ENCODE peak calls at places on chromosomes 3 and 15, in six cellular contexts. One of them, this sample, is unnamed.

GRCh38 chr3:8239718-8240698 is 261.6 kb upstream of the LMCD1 start:
- DNase-seq in body of pancreas: peak; percentile 28
- DNase-seq in heart right ventricle: no peak
- DNase-seq in upper lobe of right lung: no peak
- DNase-seq in breast epithelium: no peak
- DNase-seq in tibial artery: no peak
- DNase-seq in this sample: peak; percentile 19

GRCh38 chr15:58864602-58865419 is 68.7 kb downstream of the SLTM start:
- DNase-seq in body of pancreas: peak; percentile 59
- DNase-seq in heart right ventricle: peak; percentile 60
- DNase-seq in upper lobe of right lung: peak; percentile 65
- DNase-seq in breast epithelium: no peak
- DNase-seq in tibial artery: no peak
- DNase-seq in this sample: no peak

GRCh38 chr3:12940854-12941253 is 99.5 kb upstream of the RPL32 start:
- DNase-seq in body of pancreas: no peak
- DNase-seq in heart right ventricle: no peak
- DNase-seq in upper lobe of right lung: no peak
- DNase-seq in breast epithelium: no peak
- DNase-seq in tibial artery: no peak
- DNase-seq in this sample: no peak

GRCh38 chr3:116057403-116058006 is 387.8 kb downstream of the LSAMP start:
- DNase-seq in body of pancreas: no peak
- DNase-seq in heart right ventricle: no peak
- DNase-seq in upper lobe of right lung: no peak
- DNase-seq in breast epithelium: no peak
- DNase-seq in tibial artery: no peak
- DNase-seq in this sample: no peak

GRCh38 chr15:60844431-60845174 is 365.7 kb upstream of the ICE2 start:
- DNase-seq in body of pancreas: no peak
- DNase-seq in heart right ventricle: no peak
- DNase-seq in upper lobe of right lung: no peak
- DNase-seq in breast epithelium: no peak
- DNase-seq in tibial artery: no peak
- DNase-seq in this sample: peak; percentile 88

GRCh38 chr15:45653702-45654424 is 19.0 kb downstream of the SQOR start:
- DNase-seq in body of pancreas: no peak
- DNase-seq in heart right ventricle: no peak
- DNase-seq in upper lobe of right lung: no peak
- DNase-seq in breast epithelium: no peak
- DNase-seq in tibial artery: no peak
- DNase-seq in this sample: no peak

GRCh38 chr3:134189848-134190247 is 60.8 kb downstream of the RYK start:
- DNase-seq in body of pancreas: no peak
- DNase-seq in heart right ventricle: no peak
- DNase-seq in upper lobe of right lung: no peak
- DNase-seq in breast epithelium: no peak
- DNase-seq in tibial artery: no peak
- DNase-seq in this sample: no peak

GRCh38 chr3:46667657-46668056 is 25.8 kb downstream of the ALS2CL start:
- DNase-seq in body of pancreas: peak; percentile 10
- DNase-seq in heart right ventricle: no peak
- DNase-seq in upper lobe of right lung: peak; percentile 57
- DNase-seq in breast epithelium: no peak
- DNase-seq in tibial artery: peak; percentile 9
- DNase-seq in this sample: no peak

GRCh38 chr3:67113802-67114407 is 115.8 kb downstream of the KBTBD8 start:
- DNase-seq in body of pancreas: peak; percentile 84
- DNase-seq in heart right ventricle: peak; percentile 45
- DNase-seq in upper lobe of right lung: peak; percentile 78
- DNase-seq in breast epithelium: peak; percentile 60
- DNase-seq in tibial artery: peak; percentile 76
- DNase-seq in this sample: peak; percentile 71

GRCh38 chr3:150737874-150738679 is 24.9 kb downstream of the SIAH2 start:
- DNase-seq in body of pancreas: peak; percentile 65
- DNase-seq in heart right ventricle: no peak
- DNase-seq in upper lobe of right lung: no peak
- DNase-seq in breast epithelium: no peak
- DNase-seq in tibial artery: no peak
- DNase-seq in this sample: no peak

GRCh38 chr3:50298836-50299637 is at the start of the genes HYAL3 and NAA80:
- DNase-seq in body of pancreas: peak; percentile 100
- DNase-seq in heart right ventricle: peak; percentile 99
- DNase-seq in upper lobe of right lung: peak; percentile 99
- DNase-seq in breast epithelium: peak; percentile 99
- DNase-seq in tibial artery: peak; percentile 99
- DNase-seq in this sample: peak; percentile 100

GRCh38 chr3:125150525-125151436 is 61.8 kb downstream of the SLC12A8 start:
- DNase-seq in body of pancreas: peak; percentile 47
- DNase-seq in heart right ventricle: no peak
- DNase-seq in upper lobe of right lung: no peak
- DNase-seq in breast epithelium: no peak
- DNase-seq in tibial artery: no peak
- DNase-seq in this sample: no peak

GRCh38 chr3:492586-493296 is 296.2 kb downstream of the CHL1 start:
- DNase-seq in body of pancreas: no peak
- DNase-seq in heart right ventricle: no peak
- DNase-seq in upper lobe of right lung: no peak
- DNase-seq in breast epithelium: no peak
- DNase-seq in tibial artery: no peak
- DNase-seq in this sample: no peak

GRCh38 chr15:90883526-90883931 is 775 bp upstream of the FES start:
- DNase-seq in body of pancreas: no peak
- DNase-seq in heart right ventricle: no peak
- DNase-seq in upper lobe of right lung: peak; percentile 63
- DNase-seq in breast epithelium: no peak
- DNase-seq in tibial artery: no peak
- DNase-seq in this sample: no peak

GRCh38 chr3:127544151-127544805 is 46.3 kb downstream of the TPRA1 start:
- DNase-seq in body of pancreas: peak; percentile 77
- DNase-seq in heart right ventricle: peak; percentile 68
- DNase-seq in upper lobe of right lung: peak; percentile 84
- DNase-seq in breast epithelium: peak; percentile 50
- DNase-seq in tibial artery: peak; percentile 65
- DNase-seq in this sample: peak; percentile 16

GRCh38 chr3:9026320-9027040 is 63.2 kb upstream of the RAD18 start:
- DNase-seq in body of pancreas: no peak
- DNase-seq in heart right ventricle: no peak
- DNase-seq in upper lobe of right lung: no peak
- DNase-seq in breast epithelium: no peak
- DNase-seq in tibial artery: no peak
- DNase-seq in this sample: no peak

GRCh38 chr3:99145031-99145430 is 243.5 kb upstream of the DCBLD2 start:
- DNase-seq in body of pancreas: no peak
- DNase-seq in heart right ventricle: no peak
- DNase-seq in upper lobe of right lung: no peak
- DNase-seq in breast epithelium: no peak
- DNase-seq in tibial artery: no peak
- DNase-seq in this sample: no peak

GRCh38 chr15:79399591-79399990 is 32.5 kb upstream of the MINAR1 start:
- DNase-seq in body of pancreas: no peak
- DNase-seq in heart right ventricle: no peak
- DNase-seq in upper lobe of right lung: no peak
- DNase-seq in breast epithelium: no peak
- DNase-seq in tibial artery: no peak
- DNase-seq in this sample: no peak

GRCh38 chr3:193812791-193813505 is 219.9 kb downstream of the OPA1 start:
- DNase-seq in body of pancreas: peak; percentile 4
- DNase-seq in heart right ventricle: no peak
- DNase-seq in upper lobe of right lung: no peak
- DNase-seq in breast epithelium: no peak
- DNase-seq in tibial artery: no peak
- DNase-seq in this sample: no peak

GRCh38 chr3:134313839-134314587 is 60.2 kb downstream of the AMOTL2 start:
- DNase-seq in body of pancreas: no peak
- DNase-seq in heart right ventricle: no peak
- DNase-seq in upper lobe of right lung: no peak
- DNase-seq in breast epithelium: no peak
- DNase-seq in tibial artery: no peak
- DNase-seq in this sample: no peak

GRCh38 chr3:176663819-176664218 is 533.5 kb downstream of the TBL1XR1 start:
- DNase-seq in body of pancreas: no peak
- DNase-seq in heart right ventricle: no peak
- DNase-seq in upper lobe of right lung: no peak
- DNase-seq in breast epithelium: no peak
- DNase-seq in tibial artery: no peak
- DNase-seq in this sample: no peak

GRCh38 chr15:40295870-40296560 is 11.7 kb downstream of the PLCB2 start:
- DNase-seq in body of pancreas: peak; percentile 63
- DNase-seq in heart right ventricle: peak; percentile 77
- DNase-seq in upper lobe of right lung: no peak
- DNase-seq in breast epithelium: no peak
- DNase-seq in tibial artery: no peak
- DNase-seq in this sample: no peak
- H3K4me3 ChIP-seq in body of pancreas: no peak overlapping the region
- H3K4me3 ChIP-seq in heart right ventricle: no peak overlapping the region
- H3K4me3 ChIP-seq in upper lobe of right lung: no peak overlapping the region
- H3K4me3 ChIP-seq in breast epithelium: no peak overlapping the region
- H3K4me3 ChIP-seq in tibial artery: no peak overlapping the region
- H3K4me3 ChIP-seq in this sample: no peak overlapping the region

DNA sequence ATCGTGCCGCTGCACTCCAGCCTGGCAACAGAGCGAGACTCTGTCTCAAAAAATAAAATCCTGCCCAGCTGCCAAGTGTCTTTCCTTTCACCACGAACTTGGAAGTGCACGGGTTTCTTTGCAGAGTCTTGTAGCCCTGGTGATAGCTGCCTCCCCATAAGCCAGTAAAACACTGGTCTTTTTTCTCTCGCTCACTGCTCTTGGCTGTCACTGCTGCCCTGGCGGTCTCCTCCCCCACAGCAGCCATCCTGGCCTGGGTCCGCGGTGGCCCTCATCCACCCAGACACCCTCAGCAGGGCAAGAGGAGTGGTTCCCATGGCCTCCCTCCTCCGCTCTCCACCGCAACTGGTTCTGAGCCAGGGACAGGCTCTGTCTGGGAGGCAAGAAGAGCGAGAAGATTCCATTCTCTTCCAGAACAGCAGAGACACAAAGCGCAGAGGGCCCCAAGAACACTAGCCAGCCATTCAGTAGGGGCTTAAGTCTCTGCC is 44.4 kb downstream of the KLHL25 start:
- DNase-seq in body of pancreas: peak; percentile 38
- DNase-seq in heart right ventricle: peak; percentile 80
- DNase-seq in upper lobe of right lung: peak; percentile 72
- DNase-seq in breast epithelium: peak; percentile 88
- DNase-seq in tibial artery: peak; percentile 66
- DNase-seq in this sample: no peak
- H3K4me1 ChIP-seq in body of pancreas: peaks cover 26% of the 10 kb centered on the region
- H3K4me1 ChIP-seq in heart right ventricle: peaks cover 40% of the 10 kb centered on the region
- H3K4me1 ChIP-seq in upper lobe of right lung: peaks cover 16% of the 10 kb centered on the region
- H3K4me1 ChIP-seq in breast epithelium: peaks cover 17% of the 10 kb centered on the region
- H3K4me1 ChIP-seq in tibial artery: peaks cover 42% of the 10 kb centered on the region
- H3K4me1 ChIP-seq in this sample: no peaks in the 10 kb centered on the region

GRCh38 chr3:16890605-16891333 is 6.0 kb downstream of the PLCL2 start:
- DNase-seq in body of pancreas: no peak
- DNase-seq in heart right ventricle: no peak
- DNase-seq in upper lobe of right lung: no peak
- DNase-seq in breast epithelium: no peak
- DNase-seq in tibial artery: no peak
- DNase-seq in this sample: no peak
- H3K27ac ChIP-seq in body of pancreas: peak overlapping the region; percentile 13
- H3K27ac ChIP-seq in heart right ventricle: peak overlapping the region; percentile 32
- H3K27ac ChIP-seq in upper lobe of right lung: no peak overlapping the region
- H3K27ac ChIP-seq in breast epithelium: no peak overlapping the region
- H3K27ac ChIP-seq in tibial artery: no peak overlapping the region
- H3K27ac ChIP-seq in this sample: no peak overlapping the region

DNA sequence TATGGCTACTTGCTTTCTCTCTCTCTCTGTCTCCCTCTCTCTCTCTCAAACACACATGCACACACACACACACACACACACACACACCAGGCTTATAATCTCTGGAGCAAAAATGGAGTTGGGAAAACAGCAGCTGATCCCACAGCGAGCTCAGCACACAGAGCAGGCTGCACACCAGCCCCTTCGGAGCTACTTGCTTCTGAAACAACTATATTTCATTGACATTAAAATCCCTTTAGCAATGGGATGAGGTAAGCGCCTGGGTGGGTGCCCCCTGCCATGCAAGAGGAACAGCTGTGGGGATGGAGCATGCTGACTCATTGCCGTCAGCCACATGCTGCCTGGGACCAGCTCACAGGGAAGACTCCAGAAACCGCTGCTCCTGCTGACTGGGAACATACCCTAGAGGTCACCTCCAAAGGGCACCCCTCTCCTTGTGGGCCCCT is 45.7 kb downstream of the B3GNT5 start:
- DNase-seq in body of pancreas: peak; percentile 35
- DNase-seq in heart right ventricle: peak; percentile 38
- DNase-seq in upper lobe of right lung: peak; percentile 80
- DNase-seq in breast epithelium: no peak
- DNase-seq in tibial artery: peak; percentile 63
- DNase-seq in this sample: no peak
- H3K4me3 ChIP-seq in body of pancreas: no peak overlapping the region
- H3K4me3 ChIP-seq in heart right ventricle: no peak overlapping the region
- H3K4me3 ChIP-seq in upper lobe of right lung: no peak overlapping the region
- H3K4me3 ChIP-seq in breast epithelium: no peak overlapping the region
- H3K4me3 ChIP-seq in tibial artery: no peak overlapping the region
- H3K4me3 ChIP-seq in this sample: no peak overlapping the region

GRCh38 chr15:74725845-74726773 is 781 bp upstream of the CYP1A1 start:
- DNase-seq in body of pancreas: peak; percentile 35
- DNase-seq in heart right ventricle: peak; percentile 61
- DNase-seq in upper lobe of right lung: peak; percentile 80
- DNase-seq in breast epithelium: no peak
- DNase-seq in tibial artery: peak; percentile 27
- DNase-seq in this sample: peak; percentile 22
- H3K4me1 ChIP-seq in body of pancreas: peaks cover 14% of the 10 kb centered on the region
- H3K4me1 ChIP-seq in heart right ventricle: peaks cover 12% of the 10 kb centered on the region
- H3K4me1 ChIP-seq in upper lobe of right lung: peaks cover 6% of the 10 kb centered on the region
- H3K4me1 ChIP-seq in breast epithelium: no peaks in the 10 kb centered on the region
- H3K4me1 ChIP-seq in tibial artery: peaks cover 16% of the 10 kb centered on the region
- H3K4me1 ChIP-seq in this sample: peaks cover 6% of the 10 kb centered on the region